ENCODE peak calls at places on chromosomes 6 and 20, in eight cellular contexts. One of them, this sample, is unnamed.

GRCh38 chr6:44036196-44036595 is 91.1 kb downstream of the MRPL14 start:
- DNase-seq in H54: peak; percentile 64
- DNase-seq in C1 segment of cervical spinal cord: no peak
- DNase-seq in activated T-helper 1 cell treated with anti-CD3 and anti-CD28 coated beads, Interleukin-12 subunit alpha, Interleukin-12 subunit beta, Interleukin-2, Interleukin-4 antibody, amounts not matched to agents 30 ng/mL and 10 ng/mL and 1 ng/mL, durations not matched to agents 14 hours and 24 hours and 36 hours: no peak
- DNase-seq in glomerular endothelial cell: no peak
- DNase-seq in GM12865: no peak
- DNase-seq in stimulated activated naive B cell treated with anti-CD40 and anti-IgM and Interleukin-4, amounts not matched to agents 10 μg/mL and 1 μg/mL and 100 μg/mL, for 72 hours: no peak
- DNase-seq in cardiac septum: no peak
- DNase-seq in this sample: no peak

GRCh38 chr20:36501367-36502006 is 39.8 kb upstream of the MYL9 start:
- DNase-seq in H54: no peak
- DNase-seq in C1 segment of cervical spinal cord: no peak
- DNase-seq in activated T-helper 1 cell treated with anti-CD3 and anti-CD28 coated beads, Interleukin-12 subunit alpha, Interleukin-12 subunit beta, Interleukin-2, Interleukin-4 antibody, amounts not matched to agents 30 ng/mL and 10 ng/mL and 1 ng/mL, durations not matched to agents 14 hours and 24 hours and 36 hours: no peak
- DNase-seq in glomerular endothelial cell: no peak
- DNase-seq in GM12865: peak; percentile 29
- DNase-seq in stimulated activated naive B cell treated with anti-CD40 and anti-IgM and Interleukin-4, amounts not matched to agents 10 μg/mL and 1 μg/mL and 100 μg/mL, for 72 hours: no peak
- DNase-seq in cardiac septum: no peak
- DNase-seq in this sample: no peak

GRCh38 chr6:148776321-148776966 is 29.6 kb downstream of the UST start:
- DNase-seq in H54: peak; percentile 31
- DNase-seq in C1 segment of cervical spinal cord: no peak
- DNase-seq in activated T-helper 1 cell treated with anti-CD3 and anti-CD28 coated beads, Interleukin-12 subunit alpha, Interleukin-12 subunit beta, Interleukin-2, Interleukin-4 antibody, amounts not matched to agents 30 ng/mL and 10 ng/mL and 1 ng/mL, durations not matched to agents 14 hours and 24 hours and 36 hours: no peak
- DNase-seq in glomerular endothelial cell: no peak
- DNase-seq in GM12865: no peak
- DNase-seq in stimulated activated naive B cell treated with anti-CD40 and anti-IgM and Interleukin-4, amounts not matched to agents 10 μg/mL and 1 μg/mL and 100 μg/mL, for 72 hours: no peak
- DNase-seq in cardiac septum: no peak
- DNase-seq in this sample: no peak

GRCh38 chr6:6505111-6505510 is 83.4 kb upstream of the LY86 start:
- DNase-seq in H54: no peak
- DNase-seq in C1 segment of cervical spinal cord: no peak
- DNase-seq in activated T-helper 1 cell treated with anti-CD3 and anti-CD28 coated beads, Interleukin-12 subunit alpha, Interleukin-12 subunit beta, Interleukin-2, Interleukin-4 antibody, amounts not matched to agents 30 ng/mL and 10 ng/mL and 1 ng/mL, durations not matched to agents 14 hours and 24 hours and 36 hours: no peak
- DNase-seq in glomerular endothelial cell: no peak
- DNase-seq in GM12865: no peak
- DNase-seq in stimulated activated naive B cell treated with anti-CD40 and anti-IgM and Interleukin-4, amounts not matched to agents 10 μg/mL and 1 μg/mL and 100 μg/mL, for 72 hours: no peak
- DNase-seq in cardiac septum: no peak
- DNase-seq in this sample: no peak

GRCh38 chr20:20711413-20711812 is 1.0 kb downstream of the RALGAPA2 start:
- DNase-seq in H54: no peak
- DNase-seq in C1 segment of cervical spinal cord: no peak
- DNase-seq in activated T-helper 1 cell treated with anti-CD3 and anti-CD28 coated beads, Interleukin-12 subunit alpha, Interleukin-12 subunit beta, Interleukin-2, Interleukin-4 antibody, amounts not matched to agents 30 ng/mL and 10 ng/mL and 1 ng/mL, durations not matched to agents 14 hours and 24 hours and 36 hours: peak; percentile 16
- DNase-seq in glomerular endothelial cell: no peak
- DNase-seq in GM12865: peak; percentile 41
- DNase-seq in stimulated activated naive B cell treated with anti-CD40 and anti-IgM and Interleukin-4, amounts not matched to agents 10 μg/mL and 1 μg/mL and 100 μg/mL, for 72 hours: no peak
- DNase-seq in cardiac septum: no peak
- DNase-seq in this sample: peak; percentile 20

GRCh38 chr6:22717906-22718305 is 148.5 kb downstream of the HDGFL1 start:
- DNase-seq in H54: no peak
- DNase-seq in C1 segment of cervical spinal cord: no peak
- DNase-seq in activated T-helper 1 cell treated with anti-CD3 and anti-CD28 coated beads, Interleukin-12 subunit alpha, Interleukin-12 subunit beta, Interleukin-2, Interleukin-4 antibody, amounts not matched to agents 30 ng/mL and 10 ng/mL and 1 ng/mL, durations not matched to agents 14 hours and 24 hours and 36 hours: no peak
- DNase-seq in glomerular endothelial cell: no peak
- DNase-seq in GM12865: no peak
- DNase-seq in stimulated activated naive B cell treated with anti-CD40 and anti-IgM and Interleukin-4, amounts not matched to agents 10 μg/mL and 1 μg/mL and 100 μg/mL, for 72 hours: no peak
- DNase-seq in cardiac septum: no peak
- DNase-seq in this sample: no peak

GRCh38 chr6:86686496-86686895 is 250.8 kb upstream of the HTR1E start:
- DNase-seq in H54: no peak
- DNase-seq in C1 segment of cervical spinal cord: no peak
- DNase-seq in activated T-helper 1 cell treated with anti-CD3 and anti-CD28 coated beads, Interleukin-12 subunit alpha, Interleukin-12 subunit beta, Interleukin-2, Interleukin-4 antibody, amounts not matched to agents 30 ng/mL and 10 ng/mL and 1 ng/mL, durations not matched to agents 14 hours and 24 hours and 36 hours: no peak
- DNase-seq in glomerular endothelial cell: no peak
- DNase-seq in GM12865: no peak
- DNase-seq in stimulated activated naive B cell treated with anti-CD40 and anti-IgM and Interleukin-4, amounts not matched to agents 10 μg/mL and 1 μg/mL and 100 μg/mL, for 72 hours: no peak
- DNase-seq in cardiac septum: no peak
- DNase-seq in this sample: no peak

GRCh38 chr6:131488780-131489179 is 84.2 kb upstream of the ARG1 start:
- DNase-seq in H54: no peak
- DNase-seq in C1 segment of cervical spinal cord: no peak
- DNase-seq in activated T-helper 1 cell treated with anti-CD3 and anti-CD28 coated beads, Interleukin-12 subunit alpha, Interleukin-12 subunit beta, Interleukin-2, Interleukin-4 antibody, amounts not matched to agents 30 ng/mL and 10 ng/mL and 1 ng/mL, durations not matched to agents 14 hours and 24 hours and 36 hours: no peak
- DNase-seq in glomerular endothelial cell: no peak
- DNase-seq in GM12865: no peak
- DNase-seq in stimulated activated naive B cell treated with anti-CD40 and anti-IgM and Interleukin-4, amounts not matched to agents 10 μg/mL and 1 μg/mL and 100 μg/mL, for 72 hours: no peak
- DNase-seq in cardiac septum: no peak
- DNase-seq in this sample: no peak

GRCh38 chr6:3159805-3160781 is 2.7 kb upstream of the TUBB2A start:
- DNase-seq in H54: no peak
- DNase-seq in C1 segment of cervical spinal cord: no peak
- DNase-seq in activated T-helper 1 cell treated with anti-CD3 and anti-CD28 coated beads, Interleukin-12 subunit alpha, Interleukin-12 subunit beta, Interleukin-2, Interleukin-4 antibody, amounts not matched to agents 30 ng/mL and 10 ng/mL and 1 ng/mL, durations not matched to agents 14 hours and 24 hours and 36 hours: no peak
- DNase-seq in glomerular endothelial cell: no peak
- DNase-seq in GM12865: peak; percentile 60
- DNase-seq in stimulated activated naive B cell treated with anti-CD40 and anti-IgM and Interleukin-4, amounts not matched to agents 10 μg/mL and 1 μg/mL and 100 μg/mL, for 72 hours: no peak
- DNase-seq in cardiac septum: no peak
- DNase-seq in this sample: no peak

GRCh38 chr20:45415822-45416637 is at the start of gene PIGT:
- DNase-seq in H54: peak; percentile 77
- DNase-seq in C1 segment of cervical spinal cord: peak; percentile 79
- DNase-seq in activated T-helper 1 cell treated with anti-CD3 and anti-CD28 coated beads, Interleukin-12 subunit alpha, Interleukin-12 subunit beta, Interleukin-2, Interleukin-4 antibody, amounts not matched to agents 30 ng/mL and 10 ng/mL and 1 ng/mL, durations not matched to agents 14 hours and 24 hours and 36 hours: peak; percentile 86
- DNase-seq in glomerular endothelial cell: no peak
- DNase-seq in GM12865: peak; percentile 91
- DNase-seq in stimulated activated naive B cell treated with anti-CD40 and anti-IgM and Interleukin-4, amounts not matched to agents 10 μg/mL and 1 μg/mL and 100 μg/mL, for 72 hours: peak; percentile 85
- DNase-seq in cardiac septum: peak; percentile 95
- DNase-seq in this sample: peak; percentile 94

GRCh38 chr6:26205625-26206574 is 118.7 kb downstream of the HFE start:
- DNase-seq in H54: no peak
- DNase-seq in C1 segment of cervical spinal cord: no peak
- DNase-seq in activated T-helper 1 cell treated with anti-CD3 and anti-CD28 coated beads, Interleukin-12 subunit alpha, Interleukin-12 subunit beta, Interleukin-2, Interleukin-4 antibody, amounts not matched to agents 30 ng/mL and 10 ng/mL and 1 ng/mL, durations not matched to agents 14 hours and 24 hours and 36 hours: no peak
- DNase-seq in glomerular endothelial cell: no peak
- DNase-seq in GM12865: peak; percentile 73
- DNase-seq in stimulated activated naive B cell treated with anti-CD40 and anti-IgM and Interleukin-4, amounts not matched to agents 10 μg/mL and 1 μg/mL and 100 μg/mL, for 72 hours: no peak
- DNase-seq in cardiac septum: no peak
- DNase-seq in this sample: peak; percentile 84

GRCh38 chr20:3156811-3157619 is 2.6 kb downstream of the FASTKD5 start:
- DNase-seq in H54: no peak
- DNase-seq in C1 segment of cervical spinal cord: no peak
- DNase-seq in activated T-helper 1 cell treated with anti-CD3 and anti-CD28 coated beads, Interleukin-12 subunit alpha, Interleukin-12 subunit beta, Interleukin-2, Interleukin-4 antibody, amounts not matched to agents 30 ng/mL and 10 ng/mL and 1 ng/mL, durations not matched to agents 14 hours and 24 hours and 36 hours: no peak
- DNase-seq in glomerular endothelial cell: no peak
- DNase-seq in GM12865: peak; percentile 79
- DNase-seq in stimulated activated naive B cell treated with anti-CD40 and anti-IgM and Interleukin-4, amounts not matched to agents 10 μg/mL and 1 μg/mL and 100 μg/mL, for 72 hours: no peak
- DNase-seq in cardiac septum: no peak
- DNase-seq in this sample: no peak

This sample was measured in NAMALWA.